ENCODE peak calls at places on chromosomes 4 and X, in four cellular contexts. One of them, this sample, is unnamed.
A peak's percentile ranks its signal among the peaks of the same experiment; 100 is the strongest.

GRCh38 chrX:45198301-45198700 is 2.4 kb downstream of the DIPK2B start:
- DNase-seq in ovary: no peak
- DNase-seq in fibroblast of lung: no peak
- DNase-seq in uterus: no peak
- DNase-seq in this sample: no peak

GRCh38 chr4:119025440-119025839 is 110.2 kb upstream of the MYOZ2 start:
- DNase-seq in ovary: no peak
- DNase-seq in fibroblast of lung: peak; percentile 62
- DNase-seq in uterus: peak; percentile 49
- DNase-seq in this sample: no peak

GRCh38 chr4:133263082-133263481 is 114.0 kb downstream of the PCDH10 start:
- DNase-seq in ovary: no peak
- DNase-seq in fibroblast of lung: no peak
- DNase-seq in uterus: no peak
- DNase-seq in this sample: no peak

GRCh38 chrX:123291623-123292022 is 107.5 kb downstream of the GRIA3 start:
- DNase-seq in ovary: no peak
- DNase-seq in fibroblast of lung: no peak
- DNase-seq in uterus: no peak
- DNase-seq in this sample: no peak

GRCh38 chrX:7144126-7144525 is 3.4 kb upstream of the STS start:
- DNase-seq in ovary: no peak
- DNase-seq in fibroblast of lung: no peak
- DNase-seq in uterus: no peak
- DNase-seq in this sample: no peak

GRCh38 chrX:40091691-40092421 is 5.9 kb downstream of the BCOR start:
- DNase-seq in ovary: no peak
- DNase-seq in fibroblast of lung: no peak
- DNase-seq in uterus: no peak
- DNase-seq in this sample: no peak

GRCh38 chr4:126440297-126440696 is 1125.5 kb downstream of the FAT4 start:
- DNase-seq in ovary: no peak
- DNase-seq in fibroblast of lung: no peak
- DNase-seq in uterus: no peak
- DNase-seq in this sample: no peak

GRCh38 chr4:147481577-147482109 is 746 bp downstream of the EDNRA start:
- DNase-seq in ovary: peak; percentile 54
- DNase-seq in fibroblast of lung: peak; percentile 45
- DNase-seq in uterus: peak; percentile 20
- DNase-seq in this sample: no peak

GRCh38 chrX:22666441-22666840 is 333.3 kb upstream of the DDX53 start:
- DNase-seq in ovary: no peak
- DNase-seq in fibroblast of lung: peak; percentile 47
- DNase-seq in uterus: no peak
- DNase-seq in this sample: no peak

GRCh38 chr4:108619372-108620100 is 840 bp upstream of the RPL34 start:
- DNase-seq in ovary: no peak
- DNase-seq in fibroblast of lung: no peak
- DNase-seq in uterus: no peak
- DNase-seq in this sample: no peak

GRCh38 chr4:98919996-98920395 is 8.9 kb downstream of the EIF4E start:
- DNase-seq in ovary: no peak
- DNase-seq in fibroblast of lung: peak; percentile 45
- DNase-seq in uterus: no peak
- DNase-seq in this sample: no peak

GRCh38 chr4:20386906-20387305 is 135.2 kb downstream of the SLIT2 start:
- DNase-seq in ovary: no peak
- DNase-seq in fibroblast of lung: no peak
- DNase-seq in uterus: no peak
- DNase-seq in this sample: no peak

GRCh38 chr4:87005690-87006461 is 71.1 kb downstream of the AFF1 start:
- DNase-seq in ovary: no peak
- DNase-seq in fibroblast of lung: peak; percentile 18
- DNase-seq in uterus: no peak
- DNase-seq in this sample: no peak

GRCh38 chr4:1080432-1080831 is 32.9 kb downstream of the RNF212 start:
- DNase-seq in ovary: no peak
- DNase-seq in fibroblast of lung: no peak
- DNase-seq in uterus: no peak
- DNase-seq in this sample: no peak

GRCh38 chr4:168515222-168516011 is 18.6 kb downstream of the PALLD start:
- DNase-seq in ovary: no peak
- DNase-seq in fibroblast of lung: no peak
- DNase-seq in uterus: no peak
- DNase-seq in this sample: no peak

GRCh38 chr4:41661447-41662076 is 87.0 kb downstream of the PHOX2B start:
- DNase-seq in ovary: peak; percentile 67
- DNase-seq in fibroblast of lung: peak; percentile 65
- DNase-seq in uterus: peak; percentile 42
- DNase-seq in this sample: peak; percentile 74

GRCh38 chrX:147550217-147550616 is 361.5 kb upstream of the FMR1 start:
- DNase-seq in ovary: no peak
- DNase-seq in fibroblast of lung: no peak
- DNase-seq in uterus: no peak
- DNase-seq in this sample: no peak

GRCh38 chr4:174578366-174578765 is 56.1 kb upstream of the HPGD start:
- DNase-seq in ovary: no peak
- DNase-seq in fibroblast of lung: peak; percentile 34
- DNase-seq in uterus: no peak
- DNase-seq in this sample: no peak

GRCh38 chr4:139783761-139784484 is 118.3 kb downstream of the MGST2 start:
- DNase-seq in ovary: no peak
- DNase-seq in fibroblast of lung: no peak
- DNase-seq in uterus: no peak
- DNase-seq in this sample: no peak

GRCh38 chr4:185127021-185127925 is 15.8 kb upstream of the SLC25A4 start:
- DNase-seq in ovary: peak; percentile 61
- DNase-seq in fibroblast of lung: no peak
- DNase-seq in uterus: peak; percentile 26
- DNase-seq in this sample: no peak

GRCh38 chr4:72152731-72153130 is 120.9 kb downstream of the NPFFR2 start:
- DNase-seq in ovary: no peak
- DNase-seq in fibroblast of lung: no peak
- DNase-seq in uterus: no peak
- DNase-seq in this sample: no peak

GRCh38 chrX:2311483-2311882 is 189.3 kb downstream of the DHRSX start:
- DNase-seq in ovary: no peak
- DNase-seq in fibroblast of lung: no peak
- DNase-seq in uterus: no peak
- DNase-seq in this sample: no peak
- H3K27ac ChIP-seq in ovary: no peak overlapping the region
- H3K27ac ChIP-seq in fibroblast of lung: no peak overlapping the region
- H3K27ac ChIP-seq in uterus: no peak overlapping the region
- H3K27ac ChIP-seq in this sample: no peak overlapping the region

GRCh38 chr4:6956087-6956433 is 46.4 kb downstream of the TBC1D14 start:
- DNase-seq in ovary: no peak
- DNase-seq in fibroblast of lung: no peak
- DNase-seq in uterus: no peak
- DNase-seq in this sample: no peak
- H3K27ac ChIP-seq in ovary: no peak overlapping the region
- H3K27ac ChIP-seq in fibroblast of lung: no peak overlapping the region
- H3K27ac ChIP-seq in uterus: no peak overlapping the region
- H3K27ac ChIP-seq in this sample: no peak overlapping the region

DNA sequence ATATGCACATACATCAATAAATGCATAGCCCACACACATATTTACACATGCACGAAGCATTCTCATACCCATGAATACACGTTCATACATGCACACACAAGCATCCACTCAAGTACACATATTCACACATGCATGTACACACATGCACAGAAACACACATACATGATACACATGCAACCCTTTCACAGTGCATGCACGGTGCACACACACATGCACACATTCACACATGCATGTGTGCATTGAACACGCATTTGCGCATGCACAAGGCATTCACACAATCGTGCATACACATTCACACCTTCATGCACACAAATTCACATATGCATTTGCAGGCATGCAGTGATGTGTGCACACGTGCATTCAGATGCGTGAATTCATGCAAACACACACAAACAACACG is 324.5 kb downstream of the DHRSX start:
- DNase-seq in ovary: no peak
- DNase-seq in fibroblast of lung: no peak
- DNase-seq in uterus: no peak
- DNase-seq in this sample: no peak
- H3K27ac ChIP-seq in ovary: no peak overlapping the region
- H3K27ac ChIP-seq in fibroblast of lung: no peak overlapping the region
- H3K27ac ChIP-seq in uterus: no peak overlapping the region
- H3K27ac ChIP-seq in this sample: no peak overlapping the region

DNA sequence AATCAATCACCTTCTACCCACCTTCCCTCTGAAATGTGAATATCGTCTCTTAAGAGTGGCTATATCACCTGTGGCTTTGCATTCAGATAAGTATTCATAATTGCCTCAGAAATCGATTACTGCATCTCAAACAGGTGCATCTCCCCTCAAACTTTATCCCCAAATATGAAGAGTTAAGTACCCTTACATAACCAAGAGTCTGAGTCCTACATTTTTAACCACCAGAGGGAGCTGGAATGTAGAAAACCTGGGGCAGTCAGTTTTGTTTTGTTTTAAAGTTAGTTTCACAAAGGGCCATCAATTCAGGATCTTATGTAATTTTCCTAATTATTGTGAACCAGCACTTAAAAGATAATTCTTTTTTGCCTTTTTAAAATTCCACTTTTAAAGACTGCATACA is 5.7 kb downstream of the TCEANC start:
- DNase-seq in ovary: no peak
- DNase-seq in fibroblast of lung: peak; percentile 73
- DNase-seq in uterus: no peak
- DNase-seq in this sample: no peak
- H3K27ac ChIP-seq in ovary: no peak overlapping the region
- H3K27ac ChIP-seq in fibroblast of lung: no peak overlapping the region
- H3K27ac ChIP-seq in uterus: peak overlapping the region; percentile 33
- H3K27ac ChIP-seq in this sample: no peak overlapping the region

GRCh38 chrX:29024813-29025342 is 437.6 kb downstream of the IL1RAPL1 start:
- DNase-seq in ovary: no peak
- DNase-seq in fibroblast of lung: peak; percentile 31
- DNase-seq in uterus: no peak
- DNase-seq in this sample: no peak
- H3K27ac ChIP-seq in ovary: no peak overlapping the region
- H3K27ac ChIP-seq in fibroblast of lung: no peak overlapping the region
- H3K27ac ChIP-seq in uterus: no peak overlapping the region
- H3K27ac ChIP-seq in this sample: no peak overlapping the region

DNA sequence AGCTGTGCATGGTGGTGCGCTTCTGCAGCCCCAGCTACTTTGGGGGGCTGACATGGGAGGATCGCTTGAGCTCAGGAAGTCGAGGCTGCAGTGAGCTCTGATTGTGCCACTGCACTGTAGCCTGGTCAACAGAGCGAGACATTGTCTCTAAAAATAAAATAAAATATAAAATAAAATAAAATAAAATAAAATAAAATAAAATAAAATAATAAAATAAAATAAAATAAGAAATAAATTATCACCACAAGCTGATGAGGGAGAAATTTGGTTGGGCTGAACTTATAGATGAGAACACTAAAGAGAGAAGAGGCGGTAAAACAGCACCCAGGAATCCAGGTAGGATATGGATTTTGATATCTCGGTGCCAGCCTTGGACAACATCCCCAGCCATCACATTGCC is 933.7 kb downstream of the NLGN4X start:
- DNase-seq in ovary: no peak
- DNase-seq in fibroblast of lung: no peak
- DNase-seq in uterus: no peak
- DNase-seq in this sample: no peak
- H3K27ac ChIP-seq in ovary: no peak overlapping the region
- H3K27ac ChIP-seq in fibroblast of lung: no peak overlapping the region
- H3K27ac ChIP-seq in uterus: no peak overlapping the region
- H3K27ac ChIP-seq in this sample: no peak overlapping the region

DNA sequence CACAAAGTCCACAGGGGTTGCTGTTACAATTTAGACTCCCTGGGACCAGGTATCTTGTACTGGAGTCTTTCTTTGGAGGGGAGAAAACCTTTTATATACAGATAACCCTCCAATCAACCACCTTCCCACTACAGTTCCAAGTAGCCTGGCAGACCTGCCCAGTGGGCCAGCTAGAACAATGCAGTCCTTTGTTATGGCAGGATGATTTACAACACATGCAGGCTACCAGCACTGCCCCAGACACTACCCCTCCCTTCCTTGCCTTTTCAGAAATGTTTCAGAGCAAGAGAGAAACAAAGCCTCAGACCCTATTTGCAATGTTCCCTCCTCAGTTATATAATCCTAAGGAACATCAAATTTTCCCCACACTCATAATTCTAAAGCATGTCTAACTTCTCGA is 11.1 kb downstream of the RASL11B start:
- DNase-seq in ovary: no peak
- DNase-seq in fibroblast of lung: no peak
- DNase-seq in uterus: no peak
- DNase-seq in this sample: no peak
- H3K27ac ChIP-seq in ovary: no peak overlapping the region
- H3K27ac ChIP-seq in fibroblast of lung: no peak overlapping the region
- H3K27ac ChIP-seq in uterus: no peak overlapping the region
- H3K27ac ChIP-seq in this sample: no peak overlapping the region

DNA sequence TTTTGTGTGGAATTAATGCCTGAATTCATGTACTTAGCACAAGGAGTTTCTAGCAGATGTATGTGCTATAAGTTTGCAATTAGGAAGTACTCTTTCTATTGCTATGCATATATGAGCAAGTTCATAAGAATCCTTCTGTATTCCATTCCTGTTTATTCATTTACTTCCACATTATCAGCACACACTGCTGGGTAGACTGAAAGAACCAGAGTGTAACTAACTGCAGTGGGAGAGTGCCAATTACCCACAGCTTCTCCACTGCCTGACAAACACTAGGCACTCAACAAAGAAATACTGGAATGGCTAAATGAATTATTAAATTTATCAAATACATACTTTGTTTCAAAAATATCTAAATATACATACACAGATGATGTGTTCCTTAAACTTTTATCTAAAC is 219.6 kb downstream of the CAMK2D start:
- DNase-seq in ovary: no peak
- DNase-seq in fibroblast of lung: no peak
- DNase-seq in uterus: no peak
- DNase-seq in this sample: no peak
- H3K27ac ChIP-seq in ovary: no peak overlapping the region
- H3K27ac ChIP-seq in fibroblast of lung: no peak overlapping the region
- H3K27ac ChIP-seq in uterus: no peak overlapping the region
- H3K27ac ChIP-seq in this sample: no peak overlapping the region

This sample was measured in psoas muscle.